ENCODE peak calls at places on chromosomes 1 and 21, in seven cellular contexts. E is PC-9, L is upper lobe of right lung, M is osteoblast, G is psoas muscle, J is prostate gland, X is IMR-90. P is an unnamed sample. For H3K27me3 and H3K4me1, the result is how much of the 10 kb centered on the place peaks cover.

GRCh38 chr1:6899141-6899540 is 113.9 kb downstream of the CAMTA1 start:
- DNase-seq in M (no peak), G (no peak), L (no peak), X (peak), J (no peak), E (no peak), P (no peak)

GRCh38 chr21:39087976-39088370 is 95.3 kb downstream of the PSMG1 start:
- DNase-seq in L (no peak), M (peak), E (no peak), G (no peak), X (no peak), J (no peak), P (no peak)

GRCh38 chr1:61162513-61163274 is 80.3 kb downstream of the NFIA start:
- DNase-seq in X (peak), E (peak), J (no peak), L (no peak), M (no peak), G (no peak), P (no peak)

GRCh38 chr1:212213754-212214153 is 71.5 kb upstream of the PPP2R5A start:
- DNase-seq in E (no peak), X (no peak), M (no peak), G (no peak), L (no peak), J (no peak), P (no peak)

GRCh38 chr1:6870086-6870485 is 84.8 kb downstream of the CAMTA1 start:
- DNase-seq in L (no peak), J (no peak), M (no peak), X (no peak), E (no peak), G (no peak), P (peak)

GRCh38 chr1:167081594-167081993 is 8.6 kb downstream of the GPA33 start:
- DNase-seq in J (no peak), X (no peak), M (no peak), E (no peak), G (no peak), L (no peak), P (no peak)

GRCh38 chr1:13808729-13809131 is 108.7 kb downstream of the PRDM2 start:
- DNase-seq in L (peak), X (peak), E (no peak), G (peak), J (no peak), M (no peak), P (peak)

GRCh38 chr1:26357121-26357602 is 3.2 kb upstream of the CRYBG2 start:
- DNase-seq in G (no peak), X (no peak), L (no peak), J (no peak), E (peak), M (peak), P (no peak)

GRCh38 chr1:31954607-31955283 is 16.6 kb upstream of the PTP4A2 start:
- DNase-seq in L (peak), M (peak), E (peak), J (peak), G (peak), X (peak), P (peak)

GRCh38 chr1:205440476-205441317 is 15.1 kb downstream of the BLACAT1 start:
- DNase-seq in E (no peak), X (peak), G (no peak), M (peak), L (peak), J (peak), P (peak)

GRCh38 chr1:19037659-19038058 is 81.2 kb upstream of the IFFO2 start:
- DNase-seq in X (no peak), E (no peak), G (no peak), M (no peak), L (peak), J (no peak), P (no peak)

GRCh38 chr1:35807614-35808375 is at the start of gene AGO4:
- DNase-seq in L (peak), X (peak), G (peak), M (peak), E (no peak), J (peak), P (peak)

GRCh38 chr21:27645285-27645684 is 678.4 kb upstream of the ADAMTS5 start:
- DNase-seq in M (no peak), J (peak), L (no peak), X (peak), G (no peak), E (no peak), P (peak)

GRCh38 chr1:7587108-7587507 is 184.0 kb upstream of the VAMP3 start:
- DNase-seq in G (no peak), X (no peak), L (peak), E (no peak), M (no peak), J (no peak), P (no peak)

GRCh38 chr1:47871799-47872353 is 125.3 kb downstream of the TRABD2B start:
- DNase-seq in M (no peak), J (no peak), E (peak), X (no peak), L (no peak), G (no peak), P (peak)

GRCh38 chr21:16605588-16605987 is 875.8 kb downstream of the USP25 start:
- DNase-seq in E (no peak), X (no peak), M (no peak), L (no peak), G (no peak), J (no peak), P (no peak)

GRCh38 chr21:39054066-39054465 is 129.2 kb downstream of the PSMG1 start:
- DNase-seq in X (no peak), M (no peak), G (no peak), E (no peak), L (no peak), J (no peak), P (no peak)

GRCh38 chr1:2383576-2383975 is 7.8 kb downstream of the MORN1 start:
- DNase-seq in E (no peak), X (no peak), L (peak), M (peak), J (no peak), G (peak), P (no peak)

GRCh38 chr1:63601912-63602311 is 8.7 kb downstream of the PGM1 start:
- DNase-seq in J (no peak), G (no peak), X (no peak), M (no peak), E (no peak), L (no peak), P (no peak)

GRCh38 chr1:174209347-174210187 is 50.2 kb downstream of the RABGAP1L start:
- DNase-seq in J (no peak), M (no peak), E (no peak), G (no peak), L (no peak), X (no peak), P (no peak)

GRCh38 chr1:83641206-83641658 is 357.7 kb downstream of the TTLL7 start:
- DNase-seq in L (no peak), M (no peak), X (no peak), G (no peak), E (no peak), J (no peak), P (no peak)

GRCh38 chr1:159930216-159930615 is 4.9 kb upstream of the TAGLN2 start:
- DNase-seq in M (peak), L (peak), X (no peak), J (no peak), G (no peak), E (no peak), P (no peak)

GRCh38 chr1:54376085-54377039 is 29.8 kb downstream of the SSBP3 start:
- DNase-seq in G (no peak), E (no peak), J (no peak), X (no peak), L (no peak), M (no peak), P (no peak)

GRCh38 chr1:171468120-171468790 is 17.1 kb upstream of the PRRC2C start:
- DNase-seq in G (no peak), M (peak), J (no peak), E (no peak), L (no peak), X (peak), P (peak)

GRCh38 chr1:152328801-152329391 is 3.9 kb upstream of the FLG start:
- DNase-seq in M (no peak), X (no peak), J (no peak), E (no peak), G (no peak), L (no peak), P (no peak)

GRCh38 chr1:157994704-157995540 is 1.5 kb downstream of the KIRREL1 start:
- DNase-seq in M (peak), G (peak), L (no peak), X (peak), E (no peak), J (no peak), P (no peak)

GRCh38 chr21:26115899-26116298 is 54.7 kb downstream of the APP start:
- DNase-seq in G (no peak), M (no peak), J (no peak), E (peak), L (no peak), X (peak), P (no peak)

GRCh38 chr1:201791775-201792166 is 37.2 kb upstream of the IPO9 start:
- DNase-seq in G (no peak), X (peak), L (no peak), J (no peak), M (peak), E (no peak), P (no peak)

GRCh38 chr1:59570524-59570923 is 244.2 kb upstream of the HOOK1 start:
- DNase-seq in G (no peak), X (peak), L (no peak), M (no peak), E (no peak), J (no peak), P (no peak)

GRCh38 chr1:66933887-66934700 is 9.3 kb downstream of the MIER1 start:
- DNase-seq in G (no peak), M (peak), L (no peak), X (no peak), E (no peak), J (no peak), P (no peak)

GRCh38 chr1:33228935-33229487 is 27.3 kb upstream of the ZNF362 start:
- DNase-seq in M (peak), J (no peak), E (peak), X (peak), G (no peak), L (no peak), P (peak)

GRCh38 chr1:54543729-54544496 is 4.1 kb upstream of the ACOT11 start:
- DNase-seq in M (peak), J (no peak), E (no peak), X (peak), G (no peak), L (no peak), P (no peak)

GRCh38 chr1:44780583-44781121 is 5.3 kb downstream of the RPS8 start:
- DNase-seq in M (no peak), J (no peak), G (no peak), X (no peak), E (no peak), L (no peak), P (no peak)

GRCh38 chr1:89670168-89670567 is 37.2 kb downstream of the LRRC8C start:
- DNase-seq in L (no peak), G (no peak), X (no peak), M (no peak), J (no peak), E (no peak), P (no peak)

GRCh38 chr1:64878931-64879710 is 87.2 kb downstream of the JAK1 start:
- DNase-seq in E (no peak), M (no peak), X (peak), G (no peak), J (no peak), L (no peak), P (no peak)

GRCh38 chr1:156999596-157000320 is 45.8 kb downstream of the ARHGEF11 start:
- DNase-seq in X (no peak), J (no peak), M (no peak), G (no peak), E (no peak), L (no peak), P (no peak)

GRCh38 chr1:28509705-28510349 is 4.0 kb downstream of the RCC1 start:
- DNase-seq in E (no peak), L (no peak), X (no peak), G (no peak), J (no peak), M (no peak), P (no peak)

GRCh38 chr1:153113416-153113815 is at the start of gene SPRR2F:
- DNase-seq in M (no peak), X (no peak), J (no peak), G (no peak), L (no peak), E (no peak), P (no peak)

DNA sequence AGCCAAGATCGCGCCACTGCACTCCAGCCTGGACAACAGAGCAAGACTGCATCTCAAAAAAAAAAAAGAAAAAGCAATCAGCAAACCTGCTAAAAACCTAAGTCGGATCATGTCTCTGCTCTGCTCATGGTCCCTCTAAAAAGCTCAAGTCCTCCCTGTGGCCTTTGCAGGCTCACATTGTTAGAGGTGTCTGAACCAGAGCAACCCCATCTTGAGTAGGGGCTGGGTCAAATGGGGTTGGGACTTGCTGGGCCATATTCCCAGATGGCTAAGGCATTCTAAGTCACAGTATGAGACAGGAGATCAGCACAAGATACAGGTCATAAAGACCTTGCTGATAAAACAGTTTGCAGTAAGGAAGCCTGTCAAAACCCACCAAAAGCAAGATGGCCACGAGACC is 3.0 kb upstream of the DRAXIN start:
- DNase-seq in M (no peak), L (no peak), J (no peak), X (no peak), G (no peak), E (no peak), P (no peak)
- H3K27me3 ChIP-seq in M (under half), L (under half), J (under half), X (under half), G (under half), E (under half), P (half or more)

GRCh38 chr1:24870551-24871195 is 59.4 kb downstream of the RUNX3 start:
- DNase-seq in J (no peak), M (no peak), L (no peak), E (no peak), G (no peak), X (no peak), P (no peak)

GRCh38 chr1:24873148-24873547 is 56.9 kb downstream of the RUNX3 start:
- DNase-seq in G (no peak), L (no peak), X (no peak), J (no peak), E (no peak), M (no peak), P (no peak)

GRCh38 chr1:24874056-24874455 is 56.0 kb downstream of the RUNX3 start:
- DNase-seq in L (no peak), J (no peak), M (no peak), X (no peak), E (no peak), G (no peak), P (no peak)

GRCh38 chr1:24872446-24872845 is 57.6 kb downstream of the RUNX3 start:
- DNase-seq in E (no peak), X (no peak), G (no peak), L (no peak), M (no peak), J (no peak), P (no peak)

DNA sequence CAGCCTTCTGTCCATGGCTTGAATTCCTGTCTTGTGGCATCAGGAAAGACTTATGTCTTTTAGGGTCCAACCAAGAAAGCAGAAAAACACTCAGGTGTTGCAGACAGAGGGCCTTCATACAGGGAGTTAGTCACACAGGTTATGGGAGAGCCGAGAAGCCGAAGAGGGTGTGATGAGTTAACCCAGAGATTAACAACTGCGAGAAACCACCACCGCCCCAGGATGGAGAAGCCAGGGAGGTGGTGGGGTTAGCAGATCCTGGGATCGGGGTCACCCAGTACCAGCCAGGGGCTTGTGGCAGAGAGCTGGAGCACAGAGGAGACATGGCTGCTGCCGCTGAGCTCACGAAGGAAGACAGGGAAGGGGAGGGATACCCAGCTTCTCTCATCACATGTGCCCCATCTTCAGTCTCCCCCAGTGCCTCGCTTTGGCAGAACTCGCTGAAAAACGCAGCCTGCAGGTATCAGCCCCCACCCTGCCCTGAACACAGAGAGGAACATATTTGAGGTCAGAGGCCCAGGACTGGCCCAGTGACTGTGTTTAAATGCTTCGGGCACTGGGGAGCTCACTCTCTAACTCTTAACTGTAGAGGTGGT is 58.7 kb downstream of the RUNX3 start:
- DNase-seq in L (no peak), E (no peak), G (no peak), J (no peak), M (no peak), X (no peak), P (no peak)
- H3K4me1 ChIP-seq in L (under half), E (under half), G (under half), J (under half), M (under half), X (under half), P (under half)

DNA sequence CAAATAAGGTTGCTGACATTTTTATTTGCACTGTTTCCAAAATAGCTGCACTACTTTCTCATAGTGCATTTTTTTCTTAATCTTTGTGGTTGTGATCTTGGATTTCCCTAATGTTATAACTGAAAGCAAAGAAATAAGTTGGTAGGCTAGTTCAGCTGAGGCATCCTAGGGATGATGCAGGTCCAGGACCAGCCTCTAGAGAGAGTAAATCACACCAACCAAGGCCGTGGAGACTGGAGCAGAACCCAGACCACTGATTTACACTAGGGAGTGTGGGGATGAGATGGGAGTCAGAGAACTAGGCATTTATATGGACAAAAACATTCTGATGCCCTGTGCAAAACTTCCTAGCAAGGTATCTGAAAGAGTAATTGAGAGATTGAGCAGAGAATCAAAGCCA is 104.5 kb downstream of the URB2 start:
- DNase-seq in J (no peak), X (no peak), E (no peak), L (no peak), G (no peak), M (no peak), P (no peak)
- TF ChIP-seq CTCF in J (no peak), X (no peak), E (no peak), L (no peak), G (no peak), M (no peak), P (no peak)

DNA sequence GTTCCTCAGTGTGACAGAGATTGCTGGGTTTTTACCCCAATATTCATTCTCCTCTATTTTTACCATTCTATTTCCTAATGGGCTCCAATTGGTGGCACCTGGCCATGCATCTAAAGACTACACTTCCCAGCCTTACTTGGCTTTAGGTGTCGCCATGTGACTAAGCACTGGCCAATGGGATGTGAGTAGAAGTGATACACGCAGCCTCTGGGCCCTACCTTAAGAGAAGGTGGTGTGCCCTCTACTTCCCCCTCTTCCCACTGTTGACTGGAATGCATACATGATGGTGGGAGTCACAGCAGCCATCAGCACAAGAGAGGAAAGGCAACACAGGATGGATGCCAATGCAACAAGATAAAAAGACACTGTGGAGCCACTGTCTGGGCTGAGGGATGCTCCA is 11.4 kb upstream of the OLIG2 start:
- DNase-seq in J (no peak), M (no peak), L (no peak), G (no peak), X (no peak), E (no peak), P (no peak)
- H3K27me3 ChIP-seq in J (under half), M (under half), L (under half), G (under half), X (under half), E (under half), P (half or more)

GRCh38 chr1:41860214-41860613 is 58.5 kb downstream of the HIVEP3 start:
- DNase-seq in L (no peak), E (peak), J (no peak), M (no peak), G (no peak), X (no peak), P (no peak)
- H3K4me1 ChIP-seq in L (under half), E (half or more), J (under half), M (under half), G (under half), X (under half), P (under half)